ENCODE peak calls at places on chromosomes 11 and 22, in eight cellular contexts. K is fibroblast of lung; P is T-cell; X is ELF-1; W is upper lobe of right lung; F is colonic mucosa; Z is stimulated activated CD4-positive, alpha-beta T cell treated with anti-CD3 and anti-CD28 coated beads, Interleukin-4, amount 100 ng/mL, for 1 hour; C is glomerular endothelial cell. T is an unnamed sample.
A peak's percentile ranks its signal among the peaks of the same experiment; 100 is the strongest.

GRCh38 chr11:9838961-9839360 is 175.1 kb downstream of the SWAP70 start:
- DNase-seq in K (no peak), P (no peak), X (peak; percentile 50), W (no peak), F (no peak), Z (no peak), C (no peak), T (no peak)

GRCh38 chr11:62129610-62130497 is 6.0 kb downstream of the INCENP start:
- DNase-seq in K (no peak), P (no peak), X (no peak), W (no peak), F (no peak), Z (no peak), C (no peak), T (no peak)

GRCh38 chr11:123245567-123245966 is 50.5 kb upstream of the CLMP start:
- DNase-seq in K (no peak), P (no peak), X (no peak), W (no peak), F (no peak), Z (no peak), C (no peak), T (no peak)

GRCh38 chr11:115941481-115941993 is 437.3 kb upstream of the CADM1 start:
- DNase-seq in K (peak; percentile 93), P (no peak), X (no peak), W (peak; percentile 84), F (no peak), Z (no peak), C (no peak), T (no peak)

GRCh38 chr11:95487391-95487790 is 256.4 kb upstream of the SESN3 start:
- DNase-seq in K (no peak), P (no peak), X (no peak), W (no peak), F (no peak), Z (no peak), C (no peak), T (no peak)

GRCh38 chr11:119103793-119104192 is 2.1 kb upstream of the DPAGT1 start:
- DNase-seq in K (no peak), P (no peak), X (no peak), W (no peak), F (no peak), Z (no peak), C (no peak), T (no peak)

GRCh38 chr11:78080818-78081495 is 1.3 kb upstream of the NDUFC2 start:
- DNase-seq in K (peak; percentile 60), P (no peak), X (no peak), W (no peak), F (no peak), Z (no peak), C (peak; percentile 7), T (no peak)

GRCh38 chr22:20591660-20592310 is 84.4 kb downstream of the MED15 start:
- DNase-seq in K (peak; percentile 75), P (no peak), X (peak; percentile 42), W (peak; percentile 64), F (no peak), Z (no peak), C (no peak), T (no peak)

GRCh38 chr11:2097998-2098690 is 41.0 kb downstream of the IGF2 start:
- DNase-seq in K (no peak), P (no peak), X (no peak), W (peak; percentile 43), F (no peak), Z (no peak), C (no peak), T (no peak)

GRCh38 chr11:17197431-17197898 is 10.3 kb downstream of the PIK3C2A start:
- DNase-seq in K (peak; percentile 23), P (no peak), X (no peak), W (no peak), F (no peak), Z (no peak), C (no peak), T (no peak)

GRCh38 chr22:28815729-28816128 is 15.4 kb upstream of the XBP1 start:
- DNase-seq in K (no peak), P (no peak), X (no peak), W (no peak), F (no peak), Z (no peak), C (no peak), T (no peak)

GRCh38 chr22:29218758-29219408 is 13.2 kb downstream of the EMID1 start:
- DNase-seq in K (no peak), P (no peak), X (no peak), W (no peak), F (no peak), Z (no peak), C (no peak), T (no peak)

GRCh38 chr11:109048098-109048497 is 373.9 kb upstream of the C11orf87 start:
- DNase-seq in K (peak; percentile 57), P (no peak), X (no peak), W (no peak), F (no peak), Z (no peak), C (no peak), T (no peak)

GRCh38 chr11:31813961-31814868 is 3.1 kb upstream of the PAX6 start:
- DNase-seq in K (no peak), P (no peak), X (no peak), W (no peak), F (no peak), Z (no peak), C (no peak), T (no peak)

GRCh38 chr11:73454987-73455386 is 78.8 kb downstream of the RELT start:
- DNase-seq in K (no peak), P (no peak), X (peak; percentile 17), W (no peak), F (peak; percentile 19), Z (no peak), C (no peak), T (no peak)

GRCh38 chr11:86396403-86396802 is 21.7 kb downstream of the CCDC81 start:
- DNase-seq in K (peak; percentile 6), P (no peak), X (no peak), W (no peak), F (no peak), Z (no peak), C (no peak), T (no peak)

GRCh38 chr11:32435511-32435946 is at the start of gene WT1:
- DNase-seq in K (no peak), P (no peak), X (peak; percentile 50), W (no peak), F (no peak), Z (no peak), C (no peak), T (no peak)

GRCh38 chr11:104564921-104565580 is 333.2 kb downstream of the CASP12 start:
- DNase-seq in K (no peak), P (no peak), X (no peak), W (peak; percentile 54), F (no peak), Z (no peak), C (no peak), T (no peak)

GRCh38 chr11:47033439-47033838 is 96.9 kb downstream of the CSTPP1 start:
- DNase-seq in K (no peak), P (no peak), X (peak; percentile 18), W (no peak), F (no peak), Z (no peak), C (no peak), T (no peak)

GRCh38 chr11:111602865-111603632 is 800 bp downstream of the SIK2 start:
- DNase-seq in K (peak; percentile 50), P (peak; percentile 12), X (peak; percentile 62), W (no peak), F (peak; percentile 42), Z (no peak), C (no peak), T (no peak)

GRCh38 chr11:102653744-102654291 is 28.7 kb upstream of the MMP20 start:
- DNase-seq in K (peak; percentile 21), P (no peak), X (no peak), W (no peak), F (no peak), Z (no peak), C (no peak), T (no peak)

GRCh38 chr11:62394825-62395538 is 23.9 kb upstream of the SCGB1A1 start:
- DNase-seq in K (peak; percentile 88), P (peak; percentile 22), X (peak; percentile 87), W (peak; percentile 82), F (peak; percentile 67), Z (peak; percentile 21), C (peak; percentile 72), T (peak; percentile 53)

GRCh38 chr11:19326499-19326898 is 85.8 kb upstream of the E2F8 start:
- DNase-seq in K (peak; percentile 52), P (no peak), X (no peak), W (no peak), F (no peak), Z (no peak), C (no peak), T (no peak)

GRCh38 chr11:78698612-78699011 is 123.9 kb upstream of the NARS2 start:
- DNase-seq in K (peak; percentile 46), P (no peak), X (no peak), W (no peak), F (no peak), Z (no peak), C (no peak), T (no peak)

GRCh38 chr11:65559951-65560537 is 1.9 kb upstream of the LTBP3 start:
- DNase-seq in K (peak; percentile 38), P (no peak), X (no peak), W (no peak), F (peak; percentile 63), Z (no peak), C (no peak), T (no peak)

GRCh38 chr11:10564692-10565318 is 3.7 kb downstream of the LYVE1 start:
- DNase-seq in K (peak; percentile 48), P (no peak), X (no peak), W (no peak), F (no peak), Z (no peak), C (no peak), T (no peak)

GRCh38 chr22:42772647-42773046 is 52.0 kb upstream of the A4GALT start:
- DNase-seq in K (no peak), P (no peak), X (no peak), W (no peak), F (no peak), Z (no peak), C (no peak), T (no peak)

GRCh38 chr11:131694526-131695424 is 324.4 kb downstream of the NTM start:
- DNase-seq in K (peak; percentile 74), P (peak; percentile 20), X (peak; percentile 96), W (peak; percentile 90), F (peak; percentile 81), Z (peak; percentile 58), C (no peak), T (peak; percentile 24)

GRCh38 chr11:9003573-9004309 is at the start of gene NRIP3:
- DNase-seq in K (peak; percentile 45), P (peak; percentile 79), X (peak; percentile 66), W (peak; percentile 84), F (peak; percentile 74), Z (peak; percentile 73), C (no peak), T (no peak)